ENCODE peak calls at places on chromosomes 3 and 15, in ten cellular contexts. One of them, this sample, is unnamed.

GRCh38 chr3:177598110-177598833 is 401.0 kb upstream of the TBL1XR1 start:
- DNase-seq in transverse colon: no peak
- DNase-seq in stomach: no peak
- DNase-seq in IMR-90: no peak
- DNase-seq in upper lobe of left lung: no peak
- DNase-seq in esophagus muscularis mucosa: no peak
- DNase-seq in vagina: no peak
- DNase-seq in A549: no peak
- DNase-seq in sigmoid colon: no peak
- DNase-seq in tibial nerve: no peak
- DNase-seq in this sample: no peak

GRCh38 chr15:76368135-76368588 is 31.6 kb downstream of the ISL2 start:
- DNase-seq in vagina: no peak
- DNase-seq in tibial nerve: no peak
- DNase-seq in esophagus muscularis mucosa: no peak
- DNase-seq in upper lobe of left lung: no peak
- DNase-seq in IMR-90: no peak
- DNase-seq in stomach: no peak
- DNase-seq in A549: no peak
- DNase-seq in transverse colon: peak
- DNase-seq in sigmoid colon: no peak
- DNase-seq in this sample: no peak

GRCh38 chr3:155069729-155070128 is 10.4 kb upstream of the MME start:
- DNase-seq in tibial nerve: no peak
- DNase-seq in transverse colon: no peak
- DNase-seq in sigmoid colon: no peak
- DNase-seq in upper lobe of left lung: no peak
- DNase-seq in esophagus muscularis mucosa: no peak
- DNase-seq in vagina: no peak
- DNase-seq in stomach: no peak
- DNase-seq in A549: no peak
- DNase-seq in IMR-90: peak
- DNase-seq in this sample: no peak

GRCh38 chr15:67563961-67564570 is 21.6 kb downstream of the MAP2K5 start:
- DNase-seq in vagina: no peak
- DNase-seq in esophagus muscularis mucosa: no peak
- DNase-seq in IMR-90: no peak
- DNase-seq in upper lobe of left lung: no peak
- DNase-seq in sigmoid colon: no peak
- DNase-seq in stomach: no peak
- DNase-seq in transverse colon: no peak
- DNase-seq in tibial nerve: no peak
- DNase-seq in A549: no peak
- DNase-seq in this sample: no peak

GRCh38 chr3:46673151-46674030 is 20.1 kb downstream of the ALS2CL start:
- DNase-seq in A549: no peak
- DNase-seq in vagina: no peak
- DNase-seq in IMR-90: no peak
- DNase-seq in esophagus muscularis mucosa: no peak
- DNase-seq in stomach: no peak
- DNase-seq in upper lobe of left lung: no peak
- DNase-seq in sigmoid colon: peak
- DNase-seq in tibial nerve: no peak
- DNase-seq in transverse colon: no peak
- DNase-seq in this sample: peak

GRCh38 chr15:42457445-42458442 is 33.2 kb downstream of the ZNF106 start:
- DNase-seq in transverse colon: peak
- DNase-seq in vagina: no peak
- DNase-seq in esophagus muscularis mucosa: peak
- DNase-seq in IMR-90: peak
- DNase-seq in tibial nerve: peak
- DNase-seq in stomach: peak
- DNase-seq in A549: no peak
- DNase-seq in sigmoid colon: peak
- DNase-seq in upper lobe of left lung: no peak
- DNase-seq in this sample: peak

GRCh38 chr3:100825574-100825973 is 116.3 kb downstream of the TFG start:
- DNase-seq in tibial nerve: no peak
- DNase-seq in IMR-90: no peak
- DNase-seq in upper lobe of left lung: no peak
- DNase-seq in vagina: no peak
- DNase-seq in transverse colon: no peak
- DNase-seq in sigmoid colon: no peak
- DNase-seq in A549: no peak
- DNase-seq in esophagus muscularis mucosa: no peak
- DNase-seq in stomach: no peak
- DNase-seq in this sample: no peak

GRCh38 chr15:68354923-68355322 is 77.0 kb downstream of the ITGA11 start:
- DNase-seq in tibial nerve: no peak
- DNase-seq in esophagus muscularis mucosa: no peak
- DNase-seq in IMR-90: peak
- DNase-seq in upper lobe of left lung: no peak
- DNase-seq in stomach: no peak
- DNase-seq in vagina: no peak
- DNase-seq in transverse colon: no peak
- DNase-seq in A549: peak
- DNase-seq in sigmoid colon: no peak
- DNase-seq in this sample: no peak

GRCh38 chr3:141401095-141401494 is 32.8 kb downstream of the ZBTB38 start:
- DNase-seq in transverse colon: no peak
- DNase-seq in tibial nerve: no peak
- DNase-seq in esophagus muscularis mucosa: no peak
- DNase-seq in upper lobe of left lung: no peak
- DNase-seq in vagina: no peak
- DNase-seq in stomach: no peak
- DNase-seq in A549: no peak
- DNase-seq in sigmoid colon: no peak
- DNase-seq in IMR-90: no peak
- DNase-seq in this sample: no peak

GRCh38 chr3:141403576-141403975 is 35.3 kb downstream of the ZBTB38 start:
- DNase-seq in sigmoid colon: no peak
- DNase-seq in vagina: no peak
- DNase-seq in tibial nerve: no peak
- DNase-seq in stomach: no peak
- DNase-seq in upper lobe of left lung: no peak
- DNase-seq in transverse colon: no peak
- DNase-seq in IMR-90: no peak
- DNase-seq in esophagus muscularis mucosa: no peak
- DNase-seq in A549: no peak
- DNase-seq in this sample: no peak

GRCh38 chr3:141399979-141400971 is 32.0 kb downstream of the ZBTB38 start:
- DNase-seq in esophagus muscularis mucosa: no peak
- DNase-seq in sigmoid colon: no peak
- DNase-seq in tibial nerve: no peak
- DNase-seq in transverse colon: peak
- DNase-seq in upper lobe of left lung: no peak
- DNase-seq in IMR-90: no peak
- DNase-seq in vagina: no peak
- DNase-seq in A549: no peak
- DNase-seq in stomach: no peak
- DNase-seq in this sample: no peak

GRCh38 chr3:141402476-141403171 is 34.3 kb downstream of the ZBTB38 start:
- DNase-seq in upper lobe of left lung: peak
- DNase-seq in IMR-90: peak
- DNase-seq in transverse colon: peak
- DNase-seq in vagina: no peak
- DNase-seq in sigmoid colon: peak
- DNase-seq in A549: peak
- DNase-seq in esophagus muscularis mucosa: no peak
- DNase-seq in stomach: peak
- DNase-seq in tibial nerve: peak
- DNase-seq in this sample: peak

DNA sequence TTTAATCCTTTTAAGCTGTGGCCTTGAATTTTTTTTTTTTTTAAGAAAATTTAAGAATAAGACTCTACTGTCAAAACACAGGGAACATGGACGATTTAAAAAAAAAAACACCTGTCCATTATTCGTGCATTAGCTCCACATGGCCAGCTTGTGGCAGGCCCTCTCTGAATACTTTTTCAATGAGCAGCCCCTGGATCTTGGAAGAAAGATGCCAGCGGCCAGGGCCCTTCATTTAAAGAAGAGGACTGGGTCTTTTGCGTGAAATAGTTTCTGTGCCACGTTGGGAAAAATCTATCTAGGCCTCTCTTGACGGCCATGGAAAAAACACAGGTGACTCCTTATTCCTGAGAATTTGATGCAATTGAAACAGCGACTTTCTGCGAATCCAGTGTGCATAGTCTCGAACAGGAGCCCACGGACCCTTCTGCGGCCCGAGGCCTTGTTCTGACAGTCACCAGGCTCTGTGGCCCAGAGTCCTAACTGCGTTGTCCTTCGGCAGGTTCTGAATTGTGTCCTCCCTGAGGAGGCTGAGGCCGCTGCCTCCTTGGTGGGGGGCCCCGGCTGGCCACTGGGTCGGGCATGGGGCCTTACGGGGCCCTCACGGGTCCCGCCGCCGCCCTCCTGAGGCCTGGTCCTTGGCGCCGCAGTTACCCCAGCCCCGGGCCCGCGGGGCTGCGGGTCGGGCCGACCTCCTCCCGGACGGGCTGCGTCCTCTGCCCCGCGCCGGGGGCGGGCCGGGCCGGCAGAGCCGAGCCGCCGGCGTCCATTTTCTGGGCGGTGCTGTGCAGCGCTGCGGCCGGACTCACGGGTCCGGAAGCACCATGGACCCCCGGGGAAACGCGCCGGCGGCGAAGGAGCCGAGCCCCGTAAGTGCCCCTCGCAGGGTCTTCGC is 33.5 kb downstream of the ZBTB38 start:
- DNase-seq in IMR-90: no peak
- DNase-seq in A549: peak
- DNase-seq in esophagus muscularis mucosa: no peak
- DNase-seq in stomach: peak
- DNase-seq in upper lobe of left lung: peak
- DNase-seq in vagina: no peak
- DNase-seq in tibial nerve: peak
- DNase-seq in transverse colon: peak
- DNase-seq in sigmoid colon: no peak
- DNase-seq in this sample: no peak
- TF ChIP-seq POLR2A in IMR-90: no peak
- TF ChIP-seq POLR2A in A549: peak
- TF ChIP-seq POLR2A in esophagus muscularis mucosa: no peak
- TF ChIP-seq POLR2A in stomach: no peak
- TF ChIP-seq POLR2A in upper lobe of left lung: peak
- TF ChIP-seq POLR2A in vagina: no peak
- TF ChIP-seq POLR2A in tibial nerve: no peak
- TF ChIP-seq POLR2A in transverse colon: peak
- TF ChIP-seq POLR2A in sigmoid colon: no peak
- TF ChIP-seq POLR2A in this sample: peak

GRCh38 chr15:64989331-64990167 is at the start of gene SPG21:
- DNase-seq in upper lobe of left lung: peak
- DNase-seq in IMR-90: peak
- DNase-seq in A549: peak
- DNase-seq in vagina: no peak
- DNase-seq in sigmoid colon: peak
- DNase-seq in esophagus muscularis mucosa: peak
- DNase-seq in stomach: peak
- DNase-seq in tibial nerve: peak
- DNase-seq in transverse colon: peak
- DNase-seq in this sample: peak
- H3K27ac ChIP-seq in upper lobe of left lung: peak
- H3K27ac ChIP-seq in IMR-90: peak
- H3K27ac ChIP-seq in A549: peak
- H3K27ac ChIP-seq in vagina: peak
- H3K27ac ChIP-seq in sigmoid colon: peak
- H3K27ac ChIP-seq in esophagus muscularis mucosa: peak
- H3K27ac ChIP-seq in stomach: peak
- H3K27ac ChIP-seq in tibial nerve: peak
- H3K27ac ChIP-seq in transverse colon: peak
- H3K27ac ChIP-seq in this sample: peak

GRCh38 chr3:160451602-160452001 is 2.0 kb upstream of the TRIM59 start:
- DNase-seq in A549: no peak
- DNase-seq in upper lobe of left lung: no peak
- DNase-seq in esophagus muscularis mucosa: no peak
- DNase-seq in stomach: no peak
- DNase-seq in vagina: no peak
- DNase-seq in transverse colon: no peak
- DNase-seq in sigmoid colon: no peak
- DNase-seq in IMR-90: no peak
- DNase-seq in tibial nerve: no peak
- DNase-seq in this sample: no peak

GRCh38 chr3:160450846-160451245 is 1.3 kb upstream of the TRIM59 start:
- DNase-seq in vagina: no peak
- DNase-seq in sigmoid colon: no peak
- DNase-seq in IMR-90: peak
- DNase-seq in A549: no peak
- DNase-seq in transverse colon: no peak
- DNase-seq in esophagus muscularis mucosa: no peak
- DNase-seq in stomach: no peak
- DNase-seq in upper lobe of left lung: no peak
- DNase-seq in tibial nerve: no peak
- DNase-seq in this sample: no peak

GRCh38 chr3:160447544-160447943 is 2.0 kb downstream of the TRIM59 start:
- DNase-seq in sigmoid colon: no peak
- DNase-seq in A549: no peak
- DNase-seq in upper lobe of left lung: no peak
- DNase-seq in IMR-90: peak
- DNase-seq in stomach: no peak
- DNase-seq in esophagus muscularis mucosa: no peak
- DNase-seq in transverse colon: no peak
- DNase-seq in vagina: no peak
- DNase-seq in tibial nerve: no peak
- DNase-seq in this sample: no peak

GRCh38 chr3:160448845-160449659 is 534 bp downstream of the TRIM59 start:
- DNase-seq in tibial nerve: no peak
- DNase-seq in stomach: no peak
- DNase-seq in transverse colon: no peak
- DNase-seq in esophagus muscularis mucosa: no peak
- DNase-seq in vagina: no peak
- DNase-seq in sigmoid colon: peak
- DNase-seq in upper lobe of left lung: peak
- DNase-seq in A549: no peak
- DNase-seq in IMR-90: peak
- DNase-seq in this sample: peak

DNA sequence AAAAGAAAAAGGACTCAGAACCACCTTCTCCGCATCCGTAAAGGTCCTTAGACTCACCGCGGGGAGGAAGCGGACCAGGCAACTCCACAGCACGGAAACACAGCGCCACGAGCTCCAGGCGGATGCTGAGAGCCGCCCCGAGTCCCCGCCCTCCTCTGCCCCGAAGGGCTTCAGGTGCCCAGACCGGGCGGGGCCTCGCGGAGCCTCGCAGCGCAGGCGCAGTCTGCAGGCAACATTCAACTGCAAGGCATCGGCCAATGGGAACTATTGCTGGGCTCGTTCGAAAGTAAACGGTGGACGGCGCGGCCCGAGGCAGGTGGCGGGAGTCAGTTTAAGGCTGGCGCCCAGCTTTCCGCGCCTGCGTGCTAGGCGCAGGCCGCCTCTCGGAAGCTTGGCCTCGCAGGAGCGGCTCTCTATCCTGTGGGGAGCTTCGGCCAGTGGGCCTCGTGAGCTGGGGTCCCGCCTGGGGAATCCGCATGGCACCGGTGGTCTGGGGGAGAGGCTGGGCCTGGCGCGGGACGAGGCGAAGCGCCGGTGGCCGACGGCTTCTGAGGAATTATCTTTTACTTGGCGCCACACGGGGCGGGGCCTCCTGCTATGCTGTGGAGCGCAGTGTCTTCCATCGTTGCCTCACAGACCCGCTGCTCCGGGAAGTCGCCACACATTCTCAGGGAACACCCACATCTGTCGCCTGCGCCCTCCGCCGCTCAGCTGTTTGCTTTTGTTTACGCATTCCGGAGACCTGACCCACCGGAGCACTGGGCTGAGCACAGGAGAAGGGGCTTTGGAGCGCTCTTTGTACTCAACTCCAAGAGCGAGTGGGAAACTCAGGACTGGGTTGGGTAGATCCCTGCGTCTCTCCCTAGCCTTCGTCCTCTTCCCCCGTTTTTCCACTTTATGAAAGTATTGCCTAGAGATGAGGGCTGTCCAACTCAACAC is at the start of gene TRIM59:
- DNase-seq in A549: peak
- DNase-seq in sigmoid colon: peak
- DNase-seq in transverse colon: peak
- DNase-seq in esophagus muscularis mucosa: peak
- DNase-seq in IMR-90: peak
- DNase-seq in vagina: no peak
- DNase-seq in stomach: peak
- DNase-seq in upper lobe of left lung: peak
- DNase-seq in tibial nerve: peak
- DNase-seq in this sample: peak
- TF ChIP-seq POLR2A in A549: peak
- TF ChIP-seq POLR2A in sigmoid colon: no peak
- TF ChIP-seq POLR2A in transverse colon: peak
- TF ChIP-seq POLR2A in esophagus muscularis mucosa: no peak
- TF ChIP-seq POLR2A in IMR-90: peak
- TF ChIP-seq POLR2A in vagina: no peak
- TF ChIP-seq POLR2A in stomach: no peak
- TF ChIP-seq POLR2A in upper lobe of left lung: no peak
- TF ChIP-seq POLR2A in tibial nerve: no peak
- TF ChIP-seq POLR2A in this sample: no peak

DNA sequence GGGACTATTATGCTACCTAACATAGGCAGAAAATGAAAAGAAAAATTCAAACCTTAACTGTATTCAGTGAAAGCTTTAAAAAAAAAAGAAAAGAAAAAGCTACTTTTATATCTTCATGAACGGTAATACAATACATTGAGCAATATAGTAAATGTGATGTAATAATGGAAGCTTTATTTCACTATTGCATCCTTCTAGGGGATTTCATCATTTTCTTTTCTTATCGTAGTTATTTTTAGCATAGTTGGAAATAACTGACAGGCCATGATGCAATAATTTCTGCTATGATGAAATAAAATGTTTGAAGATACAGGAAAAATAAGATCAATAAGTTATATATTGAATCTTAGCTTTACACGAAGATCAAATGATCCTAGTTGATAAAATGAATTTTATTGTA is 40.3 kb upstream of the ZCWPW2 start:
- DNase-seq in vagina: no peak
- DNase-seq in A549: no peak
- DNase-seq in esophagus muscularis mucosa: no peak
- DNase-seq in stomach: no peak
- DNase-seq in tibial nerve: no peak
- DNase-seq in sigmoid colon: no peak
- DNase-seq in transverse colon: no peak
- DNase-seq in upper lobe of left lung: no peak
- DNase-seq in IMR-90: no peak
- DNase-seq in this sample: no peak
- H3K27ac ChIP-seq in vagina: no peak
- H3K27ac ChIP-seq in A549: no peak
- H3K27ac ChIP-seq in esophagus muscularis mucosa: no peak
- H3K27ac ChIP-seq in stomach: no peak
- H3K27ac ChIP-seq in tibial nerve: no peak
- H3K27ac ChIP-seq in sigmoid colon: no peak
- H3K27ac ChIP-seq in transverse colon: no peak
- H3K27ac ChIP-seq in upper lobe of left lung: no peak
- H3K27ac ChIP-seq in IMR-90: no peak
- H3K27ac ChIP-seq in this sample: no peak

This sample was measured in adrenal gland.